ENCODE peak calls at places on chromosome 15, in nine cellular contexts. A is ELR, O is endothelial cell, S is GM20000, L is HT-29, D is GM12891, I is cardiac muscle cell, U is T-helper 17 cell, X is hepatocyte. W is an unnamed sample.

GRCh38 chr15:34709866-34710265 is 44.9 kb downstream of the GJD2 start:
- DNase-seq in A (peak), O (no peak), S (no peak), L (no peak), D (no peak), I (no peak), U (no peak), X (no peak), W (no peak)

GRCh38 chr15:39236375-39236774 is 344.5 kb upstream of the THBS1 start:
- DNase-seq in A (no peak), O (no peak), S (no peak), L (no peak), D (no peak), I (no peak), U (no peak), X (no peak), W (no peak)

GRCh38 chr15:28919679-28920655 is 34.2 kb downstream of the APBA2 start:
- DNase-seq in A (no peak), O (no peak), S (no peak), L (no peak), D (no peak), I (no peak), U (no peak), X (no peak), W (no peak)

GRCh38 chr15:30791239-30791638 is 112.5 kb upstream of the FAN1 start:
- DNase-seq in A (peak), O (no peak), S (no peak), L (peak), D (no peak), I (no peak), U (no peak), X (no peak), W (no peak)

GRCh38 chr15:44712108-44713005 is 1.0 kb downstream of the B2M start:
- DNase-seq in A (peak), O (no peak), S (no peak), L (peak), D (no peak), I (peak), U (peak), X (peak), W (peak)

GRCh38 chr15:87263844-87264243 is 992.7 kb downstream of the NTRK3 start:
- DNase-seq in A (no peak), O (no peak), S (no peak), L (no peak), D (no peak), I (no peak), U (no peak), X (no peak), W (no peak)

GRCh38 chr15:51736646-51737537 is 563 bp downstream of the LYSMD2 start:
- DNase-seq in A (peak), O (peak), S (peak), L (peak), D (peak), I (peak), U (peak), X (peak), W (peak)

GRCh38 chr15:85579957-85580694 is 199.7 kb downstream of the AKAP13 start:
- DNase-seq in A (no peak), O (no peak), S (no peak), L (peak), D (no peak), I (peak), U (no peak), X (peak), W (no peak)

GRCh38 chr15:38758001-38758400 is 193.4 kb upstream of the RASGRP1 start:
- DNase-seq in A (peak), O (no peak), S (no peak), L (no peak), D (no peak), I (peak), U (no peak), X (no peak), W (no peak)

GRCh38 chr15:90565866-90566265 is 36.1 kb downstream of the CRTC3 start:
- DNase-seq in A (no peak), O (no peak), S (no peak), L (no peak), D (no peak), I (no peak), U (no peak), X (no peak), W (no peak)

GRCh38 chr15:59013246-59013645 is 25.8 kb downstream of the RNF111 start:
- DNase-seq in A (no peak), O (no peak), S (no peak), L (no peak), D (no peak), I (no peak), U (no peak), X (no peak), W (no peak)

GRCh38 chr15:99154271-99154670 is 49.4 kb downstream of the SYNM start:
- DNase-seq in A (no peak), O (no peak), S (no peak), L (no peak), D (no peak), I (peak), U (no peak), X (no peak), W (no peak)

GRCh38 chr15:64478863-64479262 is 18.5 kb downstream of the ZNF609 start:
- DNase-seq in A (no peak), O (no peak), S (no peak), L (no peak), D (no peak), I (peak), U (no peak), X (no peak), W (no peak)

GRCh38 chr15:40258544-40258943 is 19.7 kb downstream of the PAK6 start:
- DNase-seq in A (peak), O (no peak), S (no peak), L (no peak), D (no peak), I (no peak), U (no peak), X (no peak), W (no peak)

GRCh38 chr15:64990168-64990470 is 405 bp upstream of the SPG21 start:
- DNase-seq in A (no peak), O (no peak), S (no peak), L (no peak), D (no peak), I (no peak), U (no peak), X (no peak), W (no peak)

GRCh38 chr15:69742361-69742760 is 289.7 kb downstream of the RPLP1 start:
- DNase-seq in A (no peak), O (no peak), S (no peak), L (no peak), D (no peak), I (no peak), U (no peak), X (no peak), W (no peak)

GRCh38 chr15:45242289-45242688 is 9.7 kb upstream of the SLC28A2 start:
- DNase-seq in A (no peak), O (no peak), S (no peak), L (peak), D (no peak), I (peak), U (no peak), X (no peak), W (no peak)

GRCh38 chr15:70832176-70832575 is 21.8 kb downstream of the LARP6 start:
- DNase-seq in A (no peak), O (no peak), S (no peak), L (no peak), D (no peak), I (no peak), U (no peak), X (no peak), W (no peak)

GRCh38 chr15:72155021-72155621 is 36.9 kb downstream of the SENP8 start:
- DNase-seq in A (peak), O (no peak), S (no peak), L (peak), D (no peak), I (peak), U (no peak), X (peak), W (no peak)

GRCh38 chr15:59553879-59554735 is 57.5 kb upstream of the GCNT3 start:
- DNase-seq in A (peak), O (peak), S (no peak), L (peak), D (no peak), I (peak), U (no peak), X (peak), W (no peak)

GRCh38 chr15:96072821-96073220 is 257.7 kb upstream of the NR2F2 start:
- DNase-seq in A (no peak), O (no peak), S (no peak), L (no peak), D (no peak), I (no peak), U (no peak), X (no peak), W (no peak)

GRCh38 chr15:66025972-66026371 is 156.7 kb downstream of the RAB11A start:
- DNase-seq in A (no peak), O (no peak), S (no peak), L (no peak), D (no peak), I (no peak), U (no peak), X (no peak), W (no peak)

GRCh38 chr15:68817304-68818087 is 3.2 kb downstream of the ANP32A start:
- DNase-seq in A (peak), O (peak), S (peak), L (peak), D (no peak), I (peak), U (peak), X (peak), W (peak)

GRCh38 chr15:41501191-41501917 is 7.7 kb downstream of the ITPKA start:
- DNase-seq in A (no peak), O (peak), S (peak), L (no peak), D (peak), I (no peak), U (no peak), X (peak), W (peak)

GRCh38 chr15:62625421-62626033 is 417.0 kb upstream of the TPM1 start:
- DNase-seq in A (no peak), O (no peak), S (no peak), L (no peak), D (no peak), I (peak), U (no peak), X (peak), W (no peak)

GRCh38 chr15:65248506-65248905 is 37.2 kb upstream of the CILP start:
- DNase-seq in A (no peak), O (no peak), S (no peak), L (no peak), D (no peak), I (peak), U (no peak), X (no peak), W (no peak)

GRCh38 chr15:81338422-81339007 is 14.6 kb upstream of the STARD5 start:
- DNase-seq in A (peak), O (no peak), S (no peak), L (no peak), D (no peak), I (peak), U (no peak), X (no peak), W (no peak)

GRCh38 chr15:67105065-67105951 is 39.9 kb downstream of the SMAD3 start:
- DNase-seq in A (peak), O (no peak), S (no peak), L (peak), D (no peak), I (peak), U (no peak), X (peak), W (no peak)

GRCh38 chr15:89396723-89397652 is 62.4 kb upstream of the POLG start:
- DNase-seq in A (no peak), O (no peak), S (no peak), L (no peak), D (no peak), I (no peak), U (no peak), X (no peak), W (no peak)

GRCh38 chr15:98529205-98530145 is 118.9 kb upstream of the IGF1R start:
- DNase-seq in A (no peak), O (no peak), S (no peak), L (no peak), D (no peak), I (no peak), U (no peak), X (no peak), W (no peak)

GRCh38 chr15:42065008-42065407 is 29.4 kb downstream of the PLA2G4D start:
- DNase-seq in A (peak), O (no peak), S (no peak), L (no peak), D (no peak), I (no peak), U (no peak), X (peak), W (no peak)

GRCh38 chr15:98000249-98001203 is 40.0 kb downstream of the ARRDC4 start:
- DNase-seq in A (no peak), O (no peak), S (no peak), L (no peak), D (no peak), I (no peak), U (no peak), X (peak), W (no peak)

W was measured in activated CD4-positive, CD25-positive, alpha-beta regulatory T cell treated with anti-CD3 and anti-CD28 coated beads, Interleukin-2, amount 50 U/mL, for 72 hours.